ENCODE peak calls at places on chromosomes 6 and 20, in four cellular contexts. One of them, this sample, is unnamed.

GRCh38 chr6:16494781-16495180 is 256.4 kb downstream of the GMPR start:
- DNase-seq in progenitor cell of endocrine pancreas: no peak
- DNase-seq in fibroblast of lung: no peak
- DNase-seq in endothelial cell: no peak
- DNase-seq in this sample: no peak

GRCh38 chr20:12916699-12917098 is 92.1 kb upstream of the SPTLC3 start:
- DNase-seq in progenitor cell of endocrine pancreas: no peak
- DNase-seq in fibroblast of lung: no peak
- DNase-seq in endothelial cell: no peak
- DNase-seq in this sample: no peak

GRCh38 chr20:33291830-33292355 is 8.9 kb downstream of the BPIFB1 start:
- DNase-seq in endothelial cell: peak
- DNase-seq in fibroblast of lung: peak
- DNase-seq in progenitor cell of endocrine pancreas: peak
- DNase-seq in this sample: no peak

GRCh38 chr20:57746201-57746600 is 36.4 kb upstream of the PMEPA1 start:
- DNase-seq in fibroblast of lung: no peak
- DNase-seq in endothelial cell: no peak
- DNase-seq in progenitor cell of endocrine pancreas: no peak
- DNase-seq in this sample: no peak

GRCh38 chr6:149938571-149939462 is 3.0 kb upstream of the ULBP2 start:
- DNase-seq in progenitor cell of endocrine pancreas: no peak
- DNase-seq in endothelial cell: no peak
- DNase-seq in fibroblast of lung: no peak
- DNase-seq in this sample: no peak

GRCh38 chr20:33273117-33273851 is 9.7 kb upstream of the BPIFB1 start:
- DNase-seq in fibroblast of lung: no peak
- DNase-seq in endothelial cell: no peak
- DNase-seq in progenitor cell of endocrine pancreas: no peak
- DNase-seq in this sample: no peak

GRCh38 chr20:57317789-57318371 is 11.7 kb upstream of the SPO11 start:
- DNase-seq in fibroblast of lung: no peak
- DNase-seq in endothelial cell: no peak
- DNase-seq in progenitor cell of endocrine pancreas: no peak
- DNase-seq in this sample: no peak

GRCh38 chr20:20972490-20972889 is 133.7 kb downstream of the LINC00237 start:
- DNase-seq in progenitor cell of endocrine pancreas: no peak
- DNase-seq in fibroblast of lung: no peak
- DNase-seq in endothelial cell: no peak
- DNase-seq in this sample: no peak

GRCh38 chr20:56634735-56635422 is 5.8 kb downstream of the TFAP2C start:
- DNase-seq in progenitor cell of endocrine pancreas: no peak
- DNase-seq in endothelial cell: no peak
- DNase-seq in fibroblast of lung: no peak
- DNase-seq in this sample: no peak

GRCh38 chr20:52219441-52219840 is 27.9 kb upstream of the ZFP64 start:
- DNase-seq in fibroblast of lung: no peak
- DNase-seq in progenitor cell of endocrine pancreas: no peak
- DNase-seq in endothelial cell: no peak
- DNase-seq in this sample: no peak

GRCh38 chr6:101765281-101765680 is 371.8 kb downstream of the GRIK2 start:
- DNase-seq in endothelial cell: no peak
- DNase-seq in fibroblast of lung: no peak
- DNase-seq in progenitor cell of endocrine pancreas: no peak
- DNase-seq in this sample: no peak
- TF ChIP-seq CTCF in endothelial cell: no peak
- TF ChIP-seq CTCF in fibroblast of lung: no peak
- TF ChIP-seq CTCF in progenitor cell of endocrine pancreas: no peak
- TF ChIP-seq CTCF in this sample: no peak

GRCh38 chr6:79586548-79586947 is 44.6 kb upstream of the SH3BGRL2 start:
- DNase-seq in fibroblast of lung: peak
- DNase-seq in progenitor cell of endocrine pancreas: no peak
- DNase-seq in endothelial cell: peak
- DNase-seq in this sample: no peak
- TF ChIP-seq CTCF in fibroblast of lung: peak
- TF ChIP-seq CTCF in progenitor cell of endocrine pancreas: peak
- TF ChIP-seq CTCF in endothelial cell: peak
- TF ChIP-seq CTCF in this sample: peak

DNA sequence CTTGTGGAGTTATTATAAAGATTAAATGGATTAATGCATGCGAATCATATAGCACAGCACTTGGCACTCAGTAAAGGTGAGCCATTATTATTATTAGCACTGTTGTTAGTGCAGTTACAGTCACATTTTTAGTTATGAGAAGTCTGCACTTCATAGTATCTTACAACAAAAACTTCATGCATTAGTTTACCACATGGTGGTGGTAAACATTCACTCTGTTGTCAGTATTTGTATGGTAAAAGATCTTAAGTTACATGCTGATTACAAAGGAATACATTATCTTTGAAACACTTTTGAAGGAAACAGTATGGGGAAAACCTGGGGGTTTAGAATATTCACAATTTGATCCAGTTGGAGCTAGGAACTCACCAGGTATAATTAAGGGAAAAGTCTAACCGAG is 20.8 kb downstream of the TMEM14A start:
- DNase-seq in endothelial cell: no peak
- DNase-seq in fibroblast of lung: peak
- DNase-seq in progenitor cell of endocrine pancreas: no peak
- DNase-seq in this sample: no peak
- TF ChIP-seq CTCF in endothelial cell: no peak
- TF ChIP-seq CTCF in fibroblast of lung: no peak
- TF ChIP-seq CTCF in progenitor cell of endocrine pancreas: no peak
- TF ChIP-seq CTCF in this sample: no peak

DNA sequence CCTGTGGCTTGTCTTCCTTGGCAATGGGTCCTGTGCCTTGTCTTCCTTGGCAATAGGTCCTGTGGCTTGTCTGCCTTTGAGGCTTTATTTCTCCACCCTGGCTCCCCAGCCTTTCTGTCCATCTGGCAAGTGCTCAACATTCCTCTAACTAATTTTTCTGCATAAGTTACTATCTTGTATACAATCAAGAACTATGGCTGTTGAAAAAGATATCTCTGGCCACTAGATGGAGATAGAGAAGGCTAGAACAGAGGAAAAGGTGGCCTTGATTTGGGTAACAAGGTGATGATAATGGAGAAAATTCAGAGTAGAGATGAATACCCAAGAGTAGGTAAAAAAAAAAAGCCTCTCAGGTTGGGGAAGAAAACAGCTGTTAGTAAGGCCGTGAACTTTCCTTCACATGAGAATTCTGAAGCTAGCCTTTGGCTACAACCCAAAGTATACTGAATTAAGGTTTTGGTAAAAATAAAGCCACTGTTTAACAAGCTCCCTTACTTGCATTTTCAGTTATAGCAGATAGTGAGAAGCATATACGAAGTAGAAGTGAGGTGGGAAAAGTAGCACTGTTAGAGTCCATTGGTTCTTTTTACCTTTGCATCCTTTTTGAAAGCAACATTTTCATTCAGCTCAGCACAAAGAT is 505.0 kb downstream of the DOK5 start:
- DNase-seq in endothelial cell: no peak
- DNase-seq in progenitor cell of endocrine pancreas: no peak
- DNase-seq in fibroblast of lung: no peak
- DNase-seq in this sample: no peak
- TF ChIP-seq CTCF in endothelial cell: no peak
- TF ChIP-seq CTCF in progenitor cell of endocrine pancreas: peak
- TF ChIP-seq CTCF in fibroblast of lung: no peak
- TF ChIP-seq CTCF in this sample: no peak

This sample was measured in CD14-positive monocyte.